ENCODE peak calls at places on chromosomes 7 and 10, in five cellular contexts. One of them, this sample, is unnamed.

GRCh38 chr7:135447783-135448182 is 62.1 kb downstream of the CNOT4 start:
- DNase-seq in T-helper 9 cell: no peak
- DNase-seq in trophoblast cell: no peak
- DNase-seq in AG10803: no peak
- DNase-seq in EL: no peak
- DNase-seq in this sample: no peak

GRCh38 chr10:1148855-1149620 is 92.9 kb downstream of the WDR37 start:
- DNase-seq in T-helper 9 cell: no peak
- DNase-seq in trophoblast cell: no peak
- DNase-seq in AG10803: no peak
- DNase-seq in EL: no peak
- DNase-seq in this sample: no peak

GRCh38 chr10:48801026-48801425 is 116.4 kb downstream of the WDFY4 start:
- DNase-seq in T-helper 9 cell: no peak
- DNase-seq in trophoblast cell: no peak
- DNase-seq in AG10803: peak; percentile 17
- DNase-seq in EL: no peak
- DNase-seq in this sample: no peak

GRCh38 chr7:24503511-24503910 is 69.7 kb upstream of the PALS2 start:
- DNase-seq in T-helper 9 cell: no peak
- DNase-seq in trophoblast cell: no peak
- DNase-seq in AG10803: no peak
- DNase-seq in EL: no peak
- DNase-seq in this sample: no peak

GRCh38 chr7:22193361-22194016 is 163.5 kb downstream of the RAPGEF5 start:
- DNase-seq in T-helper 9 cell: no peak
- DNase-seq in trophoblast cell: no peak
- DNase-seq in AG10803: peak; percentile 40
- DNase-seq in EL: peak; percentile 36
- DNase-seq in this sample: no peak

GRCh38 chr10:104546336-104546735 is 94.8 kb upstream of the SORCS3 start:
- DNase-seq in T-helper 9 cell: no peak
- DNase-seq in trophoblast cell: no peak
- DNase-seq in AG10803: no peak
- DNase-seq in EL: no peak
- DNase-seq in this sample: no peak

GRCh38 chr10:87585565-87586514 is 73.8 kb upstream of the PAPSS2 start:
- DNase-seq in T-helper 9 cell: no peak
- DNase-seq in trophoblast cell: peak; percentile 40
- DNase-seq in AG10803: no peak
- DNase-seq in EL: peak; percentile 36
- DNase-seq in this sample: no peak

GRCh38 chr10:128472196-128472595 is 346.0 kb upstream of the MKI67 start:
- DNase-seq in T-helper 9 cell: no peak
- DNase-seq in trophoblast cell: no peak
- DNase-seq in AG10803: no peak
- DNase-seq in EL: no peak
- DNase-seq in this sample: no peak

GRCh38 chr7:70477051-70478010 is 654.6 kb upstream of the GALNT17 start:
- DNase-seq in T-helper 9 cell: no peak
- DNase-seq in trophoblast cell: no peak
- DNase-seq in AG10803: peak; percentile 27
- DNase-seq in EL: no peak
- DNase-seq in this sample: no peak

GRCh38 chr10:34292675-34293074 is 522.4 kb downstream of the PARD3 start:
- DNase-seq in T-helper 9 cell: no peak
- DNase-seq in trophoblast cell: no peak
- DNase-seq in AG10803: no peak
- DNase-seq in EL: no peak
- DNase-seq in this sample: no peak

GRCh38 chr7:240887-241421 is 48.6 kb downstream of the FAM20C start:
- DNase-seq in T-helper 9 cell: no peak
- DNase-seq in trophoblast cell: peak; percentile 27
- DNase-seq in AG10803: no peak
- DNase-seq in EL: no peak
- DNase-seq in this sample: no peak

GRCh38 chr10:43376828-43377227 is 5.4 kb downstream of the FXYD4 start:
- DNase-seq in T-helper 9 cell: no peak
- DNase-seq in trophoblast cell: no peak
- DNase-seq in AG10803: no peak
- DNase-seq in EL: no peak
- DNase-seq in this sample: no peak

GRCh38 chr7:78777844-78778243 is 675.6 kb downstream of the MAGI2 start:
- DNase-seq in T-helper 9 cell: no peak
- DNase-seq in trophoblast cell: no peak
- DNase-seq in AG10803: no peak
- DNase-seq in EL: peak; percentile 23
- DNase-seq in this sample: no peak

GRCh38 chr7:33276729-33277128 is 147.4 kb downstream of the BBS9 start:
- DNase-seq in T-helper 9 cell: no peak
- DNase-seq in trophoblast cell: no peak
- DNase-seq in AG10803: no peak
- DNase-seq in EL: no peak
- DNase-seq in this sample: no peak

GRCh38 chr10:11449761-11450160 is 161.7 kb downstream of the USP6NL start:
- DNase-seq in T-helper 9 cell: no peak
- DNase-seq in trophoblast cell: no peak
- DNase-seq in AG10803: no peak
- DNase-seq in EL: no peak
- DNase-seq in this sample: no peak